ENCODE peak calls at places on chromosomes 4 and X, in six cellular contexts. U is IMR-90, P is Karpas-422, G is dorsolateral prefrontal cortex, J is mammary epithelial cell, Q is transverse colon. N is an unnamed sample.

GRCh38 chrX:107542500-107542899 is 85.8 kb upstream of the PRPS1 start:
- DNase-seq in U (peak; percentile 34), P (peak; percentile 54), G (no peak), J (peak; percentile 31), Q (no peak), N (no peak)

GRCh38 chr4:132809298-132810032 is 339.6 kb upstream of the PCDH10 start:
- DNase-seq in U (no peak), P (peak; percentile 43), G (no peak), J (no peak), Q (no peak), N (no peak)

GRCh38 chr4:85127653-85128052 is 161.2 kb upstream of the WDFY3 start:
- DNase-seq in U (no peak), P (peak; percentile 69), G (no peak), J (peak; percentile 17), Q (no peak), N (no peak)

GRCh38 chr4:48970471-48970921 is 15.6 kb upstream of the CWH43 start:
- DNase-seq in U (peak; percentile 84), P (no peak), G (no peak), J (peak; percentile 90), Q (no peak), N (no peak)

GRCh38 chr4:82500830-82501229 is 61.0 kb downstream of the TMEM150C start:
- DNase-seq in U (no peak), P (no peak), G (no peak), J (no peak), Q (no peak), N (no peak)

GRCh38 chr4:108336076-108336475 is 167.3 kb upstream of the LEF1 start:
- DNase-seq in U (no peak), P (no peak), G (no peak), J (peak; percentile 87), Q (no peak), N (no peak)

GRCh38 chr4:144461906-144462305 is 184.1 kb upstream of the HHIP start:
- DNase-seq in U (no peak), P (no peak), G (no peak), J (no peak), Q (no peak), N (no peak)

GRCh38 chr4:56772134-56772533 is 49.4 kb downstream of the SPINK2 start:
- DNase-seq in U (peak; percentile 45), P (no peak), G (no peak), J (no peak), Q (no peak), N (no peak)

GRCh38 chr4:15598644-15599043 is 56.5 kb downstream of the FBXL5 start:
- DNase-seq in U (peak; percentile 91), P (no peak), G (no peak), J (no peak), Q (no peak), N (no peak)

GRCh38 chr4:48752726-48753125 is 27.4 kb downstream of the FRYL start:
- DNase-seq in U (peak; percentile 6), P (no peak), G (no peak), J (no peak), Q (no peak), N (no peak)

GRCh38 chrX:48558270-48558669 is 16.0 kb upstream of the RBM3 start:
- DNase-seq in U (peak; percentile 87), P (no peak), G (no peak), J (peak; percentile 87), Q (no peak), N (no peak)

GRCh38 chrX:29477878-29478277 is 737.5 kb upstream of the MAGEB2 start:
- DNase-seq in U (no peak), P (no peak), G (no peak), J (no peak), Q (no peak), N (no peak)

GRCh38 chrX:29478336-29479069 is 736.9 kb upstream of the MAGEB2 start:
- DNase-seq in U (peak; percentile 26), P (peak; percentile 68), G (no peak), J (peak; percentile 19), Q (peak; percentile 16), N (no peak)
- H3K4me3 ChIP-seq in U (no peak overlapping the region), P (no peak overlapping the region), G (no peak overlapping the region), J (no peak overlapping the region), Q (no peak overlapping the region), N (no peak overlapping the region)

GRCh38 chr4:93771640-93772411 is 56.7 kb upstream of the ATOH1 start:
- DNase-seq in U (no peak), P (no peak), G (no peak), J (no peak), Q (no peak), N (peak; percentile 52)
- H3K4me3 ChIP-seq in U (peak overlapping the region; percentile 14), P (peak overlapping the region; percentile 31), G (no peak overlapping the region), J (no peak overlapping the region), Q (no peak overlapping the region), N (no peak overlapping the region)

GRCh38 chr4:153757407-153757806 is 2.4 kb downstream of the RNF175 start:
- DNase-seq in U (no peak), P (no peak), G (no peak), J (peak; percentile 33), Q (no peak), N (no peak)

GRCh38 chr4:153758136-153758535 is 1.7 kb downstream of the RNF175 start:
- DNase-seq in U (no peak), P (no peak), G (no peak), J (no peak), Q (no peak), N (no peak)

GRCh38 chr4:153755186-153755585 is 4.6 kb downstream of the RNF175 start:
- DNase-seq in U (no peak), P (no peak), G (no peak), J (no peak), Q (no peak), N (no peak)

GRCh38 chr4:153759407-153760226 is at the start of gene RNF175:
- DNase-seq in U (no peak), P (no peak), G (peak; percentile 57), J (no peak), Q (no peak), N (no peak)

DNA sequence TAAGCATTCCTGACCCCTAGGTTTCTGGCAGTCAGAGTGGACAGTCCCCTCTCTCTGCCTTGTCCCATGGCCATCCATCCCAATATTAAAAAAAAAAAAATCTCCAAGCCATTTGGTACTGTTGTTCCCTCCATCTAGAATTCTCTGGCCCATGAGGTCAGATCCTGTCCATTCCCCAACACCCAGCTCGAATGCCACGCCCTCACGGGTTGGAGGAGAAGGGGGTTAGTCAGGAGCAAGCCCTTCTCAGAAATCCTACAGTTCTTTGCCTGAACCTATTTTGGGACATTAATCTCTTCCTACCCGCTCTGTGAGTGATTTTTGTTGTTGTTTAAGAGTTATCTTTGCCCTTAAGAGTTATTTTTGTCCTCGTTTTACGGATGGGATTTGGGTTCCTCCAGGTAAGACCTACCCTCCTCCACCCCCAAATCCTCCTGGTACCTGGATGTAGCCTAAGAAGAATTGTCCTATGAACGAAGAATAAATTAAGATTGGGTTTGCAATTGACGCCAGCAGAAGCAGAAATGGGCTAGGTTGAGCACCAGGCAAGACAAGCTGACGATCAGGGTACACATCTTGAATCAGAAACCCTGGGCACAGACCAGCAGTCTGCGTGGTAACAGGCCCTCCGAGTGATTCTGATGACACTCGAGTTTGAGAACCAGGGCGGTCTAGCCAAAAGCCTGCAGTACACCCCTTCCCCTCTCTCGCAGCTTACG is 977 bp downstream of the RNF175 start:
- DNase-seq in U (no peak), P (no peak), G (no peak), J (no peak), Q (no peak), N (no peak)
- H3K4me3 ChIP-seq in U (no peak overlapping the region), P (no peak overlapping the region), G (peak overlapping the region; percentile 69), J (peak overlapping the region; percentile 67), Q (no peak overlapping the region), N (peak overlapping the region; percentile 52)

DNA sequence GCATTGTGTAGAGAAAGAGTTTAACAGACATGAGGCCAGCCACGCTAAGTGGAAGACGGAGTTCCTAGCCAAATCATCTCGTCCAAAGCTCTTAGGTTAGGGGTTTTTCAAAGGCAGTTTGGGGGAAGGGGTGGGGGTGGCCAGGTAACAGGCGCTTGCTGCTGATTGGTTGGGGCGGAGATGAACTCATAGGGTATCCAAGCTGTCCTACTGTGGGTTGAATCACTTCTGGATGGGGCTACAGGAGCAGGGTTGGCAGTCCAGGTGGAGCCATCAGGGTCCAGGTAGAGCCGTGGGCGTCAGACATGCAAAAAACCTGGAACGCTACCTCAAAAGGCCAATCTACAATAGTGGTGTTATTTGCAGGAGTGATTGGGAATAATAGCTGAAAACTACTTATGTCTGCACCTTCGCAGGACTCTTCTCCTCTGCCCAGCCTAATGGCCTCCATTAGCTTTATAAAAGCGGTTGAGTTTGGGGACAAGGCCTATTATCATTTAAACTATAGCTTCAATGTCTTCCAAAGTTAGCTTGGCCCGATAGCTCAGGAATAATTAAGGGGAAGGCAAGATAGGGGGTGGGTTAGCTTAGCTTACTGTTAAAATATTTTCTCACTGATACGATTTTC is 579.6 kb downstream of the NLGN4X start:
- DNase-seq in U (no peak), P (no peak), G (no peak), J (no peak), Q (no peak), N (no peak)
- H3K4me3 ChIP-seq in U (no peak overlapping the region), P (no peak overlapping the region), G (no peak overlapping the region), J (no peak overlapping the region), Q (no peak overlapping the region), N (no peak overlapping the region)

GRCh38 chr4:53507058-53507457 is 84.2 kb downstream of the LNX1 start:
- DNase-seq in U (no peak), P (no peak), G (no peak), J (no peak), Q (no peak), N (no peak)
- H3K4me3 ChIP-seq in U (no peak overlapping the region), P (no peak overlapping the region), G (no peak overlapping the region), J (no peak overlapping the region), Q (no peak overlapping the region), N (no peak overlapping the region)

GRCh38 chr4:110637408-110638131 is 14.7 kb upstream of the PITX2 start:
- DNase-seq in U (no peak), P (no peak), G (no peak), J (no peak), Q (no peak), N (no peak)
- H3K4me3 ChIP-seq in U (peak overlapping the region; percentile 46), P (no peak overlapping the region), G (no peak overlapping the region), J (no peak overlapping the region), Q (no peak overlapping the region), N (peak overlapping the region; percentile 53)

DNA sequence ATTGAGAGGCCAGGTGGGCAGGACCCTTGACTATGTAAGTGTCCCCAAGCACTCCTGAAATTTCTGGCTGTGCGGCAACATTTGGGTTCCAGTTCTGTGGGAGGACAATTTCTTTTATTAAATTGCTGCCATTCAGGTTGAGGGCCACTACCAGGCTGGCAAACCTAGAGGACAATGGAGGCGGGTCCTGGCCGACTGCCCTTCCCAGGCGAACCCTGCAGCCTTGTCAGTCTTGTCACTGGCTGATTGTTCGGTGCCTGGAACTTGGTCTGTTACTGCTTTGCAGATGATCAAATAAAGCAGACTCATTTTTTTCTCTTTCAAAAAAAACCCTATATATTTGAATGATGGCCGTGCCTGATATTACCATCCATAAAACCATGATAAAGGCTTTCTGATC is 6.6 kb upstream of the TMEM128 start:
- DNase-seq in U (no peak), P (no peak), G (peak; percentile 89), J (no peak), Q (no peak), N (no peak)
- H3K4me3 ChIP-seq in U (no peak overlapping the region), P (no peak overlapping the region), G (no peak overlapping the region), J (no peak overlapping the region), Q (no peak overlapping the region), N (no peak overlapping the region)

DNA sequence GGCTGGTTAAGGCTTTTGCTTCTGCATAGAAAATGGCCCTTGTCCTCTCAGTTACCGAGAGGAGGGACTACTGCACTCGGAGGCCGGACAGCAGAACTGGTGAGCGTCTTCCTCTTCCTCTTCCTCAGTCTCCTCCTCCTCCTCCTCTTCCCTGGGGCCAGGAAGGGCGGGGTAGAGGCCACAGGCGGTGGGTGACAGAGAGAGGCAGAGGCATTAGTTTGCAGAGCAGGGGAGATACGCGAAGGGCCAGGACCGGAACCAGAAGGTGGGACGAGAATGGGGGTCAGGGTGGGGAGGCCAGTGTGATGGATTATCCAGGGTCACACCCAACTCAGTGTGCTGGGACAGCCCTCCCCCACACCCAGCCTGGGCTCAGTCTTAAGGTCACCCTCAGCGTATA is 14.5 kb downstream of the IQSEC2 start:
- DNase-seq in U (no peak), P (no peak), G (no peak), J (no peak), Q (no peak), N (no peak)
- H3K4me3 ChIP-seq in U (no peak overlapping the region), P (no peak overlapping the region), G (no peak overlapping the region), J (no peak overlapping the region), Q (no peak overlapping the region), N (no peak overlapping the region)